ENCODE peak calls at places on chromosome 9, in eight cellular contexts. L, B, N, P, S, Z, Q and X are unnamed samples.

GRCh38 chr9:108191065-108191464 is 664.7 kb downstream of the ACTL7B start:
- DNase-seq in Z (no peak), L (no peak), N (no peak), B (no peak), Q (no peak), S (no peak), P (no peak), X (no peak)

GRCh38 chr9:127500399-127500798 is 49.1 kb downstream of the LRSAM1 start:
- DNase-seq in N (no peak), Z (no peak), L (no peak), Q (no peak), S (no peak), P (no peak), B (peak; percentile 42), X (no peak)

GRCh38 chr9:2785060-2785459 is 58.8 kb downstream of the PUM3 start:
- DNase-seq in Q (no peak), B (no peak), P (no peak), N (no peak), L (no peak), S (no peak), Z (no peak), X (no peak)

GRCh38 chr9:81289622-81290021 is 399.7 kb downstream of the TLE1 start:
- DNase-seq in S (no peak), Z (no peak), B (no peak), Q (no peak), N (no peak), P (no peak), L (no peak), X (no peak)

GRCh38 chr9:132163457-132163875 is 1.6 kb downstream of the NTNG2 start:
- DNase-seq in L (no peak), B (no peak), S (no peak), N (no peak), Z (no peak), P (no peak), Q (no peak), X (peak; percentile 43)

GRCh38 chr9:98175013-98175679 is 17.3 kb downstream of the CORO2A start:
- DNase-seq in B (no peak), L (no peak), Z (no peak), N (no peak), S (peak; percentile 48), Q (no peak), P (no peak), X (no peak)

GRCh38 chr9:114850871-114851270 is 45.0 kb upstream of the TNFSF15 start:
- DNase-seq in L (no peak), B (no peak), S (no peak), P (no peak), N (no peak), Q (no peak), Z (no peak), X (no peak)

GRCh38 chr9:116087751-116088194 is 65.8 kb upstream of the PAPPA start:
- DNase-seq in Q (no peak), L (no peak), N (no peak), B (no peak), P (no peak), S (no peak), Z (no peak), X (no peak)

GRCh38 chr9:2576631-2577030 is 45.0 kb upstream of the VLDLR start:
- DNase-seq in B (no peak), S (no peak), L (no peak), N (no peak), P (no peak), Z (no peak), Q (no peak), X (no peak)

GRCh38 chr9:119284118-119284517 is 85.1 kb downstream of the BRINP1 start:
- DNase-seq in B (no peak), L (no peak), S (no peak), P (no peak), N (no peak), Z (no peak), Q (no peak), X (no peak)

GRCh38 chr9:31908158-31908890 is 476.1 kb upstream of the ACO1 start:
- DNase-seq in S (no peak), L (no peak), P (no peak), N (peak; percentile 63), B (no peak), Q (no peak), Z (no peak), X (no peak)

GRCh38 chr9:135886147-135886981 is 21.0 kb downstream of the CAMSAP1 start:
- DNase-seq in P (no peak), B (no peak), S (no peak), N (no peak), Z (no peak), Q (no peak), L (no peak), X (no peak)

GRCh38 chr9:98333703-98334582 is 78.5 kb upstream of the TBC1D2 start:
- DNase-seq in Z (no peak), N (peak; percentile 66), L (peak; percentile 19), P (no peak), S (no peak), B (no peak), Q (no peak), X (no peak)

DNA sequence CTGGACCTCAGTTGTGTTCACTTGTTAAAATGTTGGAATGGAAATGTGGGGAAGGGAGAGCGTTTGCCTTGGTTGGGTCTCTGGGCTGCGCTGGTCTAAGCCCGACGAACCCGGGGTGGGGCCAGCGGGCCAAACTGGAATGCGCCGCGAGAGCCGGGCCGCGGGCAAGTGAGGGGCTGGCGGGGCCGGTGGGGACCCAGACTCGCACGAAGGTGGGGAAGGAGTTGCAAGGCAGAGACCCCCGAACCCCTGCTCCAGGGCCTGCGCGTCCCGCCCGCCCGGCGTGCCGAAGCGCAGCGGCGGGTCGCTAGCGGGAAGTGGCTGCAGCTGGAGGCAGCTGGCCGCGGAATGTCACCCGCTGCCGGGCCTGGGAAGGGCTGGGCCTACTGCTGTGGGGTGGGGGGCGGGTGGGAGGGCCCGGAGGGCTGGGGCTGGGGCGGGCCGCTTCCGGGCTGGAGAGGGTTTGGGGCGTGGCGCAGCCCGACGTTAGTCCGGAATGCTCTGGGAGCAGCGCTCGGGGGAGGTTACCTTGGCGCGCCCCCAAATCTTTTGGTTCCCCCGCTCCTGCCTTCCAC is 84.8 kb downstream of the DAB2IP start:
- DNase-seq in P (peak; percentile 60), N (no peak), S (peak; percentile 91), B (no peak), Q (peak; percentile 85), Z (no peak), L (peak; percentile 85), X (peak; percentile 76)
- H3K4me1 ChIP-seq in P (peaks cover 90% of the 10 kb centered on the region), N (peaks cover 48% of the 10 kb centered on the region), S (peaks cover 87% of the 10 kb centered on the region), B (peaks cover 4% of the 10 kb centered on the region), Q (peaks cover 92% of the 10 kb centered on the region), Z (peaks cover 19% of the 10 kb centered on the region), L (peaks cover 8% of the 10 kb centered on the region), X (peaks cover 74% of the 10 kb centered on the region)

GRCh38 chr9:88420227-88420626 is 32.0 kb downstream of the SPIN1 start:
- DNase-seq in Z (no peak), L (no peak), P (no peak), S (no peak), B (no peak), N (no peak), Q (no peak), X (no peak)

GRCh38 chr9:88411471-88411870 is 23.2 kb downstream of the SPIN1 start:
- DNase-seq in B (no peak), P (no peak), Z (no peak), Q (no peak), L (no peak), N (no peak), S (no peak), X (no peak)

GRCh38 chr9:88418025-88418424 is 29.8 kb downstream of the SPIN1 start:
- DNase-seq in B (no peak), N (no peak), S (no peak), Q (no peak), P (no peak), L (no peak), Z (no peak), X (no peak)

GRCh38 chr9:88418715-88419540 is 30.7 kb downstream of the SPIN1 start:
- DNase-seq in L (no peak), Z (no peak), S (no peak), P (no peak), Q (no peak), N (no peak), B (no peak), X (no peak)

GRCh38 chr9:88414298-88414697 is 26.1 kb downstream of the SPIN1 start:
- DNase-seq in N (no peak), Z (no peak), Q (no peak), S (no peak), P (no peak), L (no peak), B (no peak), X (no peak)
- H3K9me3 ChIP-seq in N (peaks cover 17% of the 10 kb centered on the region), Z (peaks cover 12% of the 10 kb centered on the region), Q (peaks cover 9% of the 10 kb centered on the region), S (peaks cover 21% of the 10 kb centered on the region), P (peaks cover 4% of the 10 kb centered on the region), L (peaks cover 2% of the 10 kb centered on the region), B (no peaks in the 10 kb centered on the region), X (peaks cover 4% of the 10 kb centered on the region)

GRCh38 chr9:38017149-38017884 is 51.7 kb downstream of the SHB start:
- DNase-seq in S (peak; percentile 87), P (no peak), L (peak; percentile 78), B (no peak), Z (no peak), Q (peak; percentile 88), N (no peak), X (peak; percentile 84)

GRCh38 chr9:38019731-38020130 is 49.3 kb downstream of the SHB start:
- DNase-seq in N (no peak), P (no peak), B (no peak), L (no peak), Q (no peak), S (no peak), Z (no peak), X (no peak)

GRCh38 chr9:38018964-38019602 is 49.9 kb downstream of the SHB start:
- DNase-seq in P (no peak), S (peak; percentile 67), B (peak; percentile 28), N (no peak), L (peak; percentile 64), Z (no peak), Q (peak; percentile 46), X (peak; percentile 86)

GRCh38 chr9:38017885-38018186 is 51.2 kb downstream of the SHB start:
- DNase-seq in L (no peak), Q (no peak), N (no peak), S (no peak), B (no peak), P (no peak), Z (no peak), X (no peak)

GRCh38 chr9:38018230-38018963 is 50.6 kb downstream of the SHB start:
- DNase-seq in S (no peak), Z (no peak), B (no peak), Q (no peak), N (no peak), L (no peak), P (no peak), X (no peak)
- H3K4me1 ChIP-seq in S (peaks cover 60% of the 10 kb centered on the region), Z (no peaks in the 10 kb centered on the region), B (peaks cover 45% of the 10 kb centered on the region), Q (peaks cover 50% of the 10 kb centered on the region), N (peaks cover 37% of the 10 kb centered on the region), L (peaks cover 14% of the 10 kb centered on the region), P (peaks cover 57% of the 10 kb centered on the region), X (peaks cover 64% of the 10 kb centered on the region)

DNA sequence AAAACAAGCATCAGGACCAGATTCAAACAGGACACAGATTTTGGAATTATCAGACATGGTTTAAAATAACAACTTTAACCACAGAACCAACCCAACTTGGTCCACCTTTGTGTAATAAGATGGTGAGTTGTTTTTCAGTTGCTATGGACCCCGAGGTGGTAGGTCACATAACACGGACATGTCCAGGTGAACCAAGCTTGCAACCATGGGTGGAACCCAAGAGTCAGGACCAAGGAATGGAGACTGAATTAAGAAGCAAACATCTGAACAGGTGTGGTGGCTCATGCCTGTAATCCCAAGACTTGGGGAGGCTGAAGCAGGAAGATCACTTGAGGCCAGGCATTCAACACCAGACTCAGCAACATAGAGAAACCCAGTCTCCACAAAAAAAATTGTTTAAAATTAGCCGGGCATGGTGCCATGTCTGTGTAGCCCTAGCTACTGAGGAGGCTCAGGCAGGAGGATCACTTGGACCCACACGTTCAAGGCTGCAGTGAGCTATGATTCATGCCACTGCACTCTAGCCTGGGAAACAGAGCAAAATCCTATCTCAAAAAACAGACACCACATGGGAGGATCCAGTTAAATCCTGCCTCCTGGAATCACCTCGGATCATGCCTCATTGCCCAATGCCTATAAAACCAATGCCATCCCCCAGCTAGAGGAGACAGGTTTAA is 10.6 kb downstream of the PTBP3 start:
- DNase-seq in B (no peak), Z (no peak), Q (no peak), S (no peak), N (no peak), P (no peak), L (no peak), X (no peak)
- H3K9me3 ChIP-seq in B (no peaks in the 10 kb centered on the region), Z (no peaks in the 10 kb centered on the region), Q (no peaks in the 10 kb centered on the region), S (no peaks in the 10 kb centered on the region), N (no peaks in the 10 kb centered on the region), P (no peaks in the 10 kb centered on the region), L (no peaks in the 10 kb centered on the region), X (no peaks in the 10 kb centered on the region)